ENCODE peak calls at places on chromosomes 13 and 19, in eight cellular contexts. J, I, Q, Z, T, U, H and L are unnamed samples.

GRCh38 chr13:110261166-110262081 is 45.5 kb downstream of the COL4A1 start:
- DNase-seq in I (no peak), Q (no peak), Z (no peak), J (no peak), U (no peak), H (no peak), T (no peak), L (no peak)

GRCh38 chr19:48631254-48631653 is 5.9 kb downstream of the DBP start:
- DNase-seq in U (no peak), T (no peak), Z (no peak), Q (no peak), J (no peak), I (no peak), H (no peak), L (no peak)

GRCh38 chr19:5572556-5573286 is 5.0 kb upstream of the TINCR start:
- DNase-seq in J (no peak), T (no peak), U (no peak), I (no peak), Q (no peak), H (no peak), Z (no peak), L (no peak)

GRCh38 chr13:42946927-42947326 is 45.1 kb downstream of the EPSTI1 start:
- DNase-seq in T (peak; percentile 87), I (no peak), U (no peak), Z (no peak), Q (no peak), J (peak; percentile 15), H (no peak), L (no peak)

GRCh38 chr19:47104678-47105077 is 8.9 kb downstream of the ZC3H4 start:
- DNase-seq in J (no peak), H (no peak), T (no peak), Z (no peak), U (no peak), Q (no peak), I (no peak), L (no peak)

GRCh38 chr13:94708971-94709614 is 3.3 kb downstream of the SOX21 start:
- DNase-seq in I (no peak), Z (no peak), Q (no peak), H (no peak), J (no peak), U (no peak), T (no peak), L (no peak)

GRCh38 chr13:90427322-90428272 is 919.9 kb upstream of the MIR17HG start:
- DNase-seq in Q (no peak), Z (no peak), U (no peak), I (no peak), H (no peak), J (no peak), T (no peak), L (no peak)

GRCh38 chr13:113220877-113221276 is 11.5 kb downstream of the CUL4A start:
- DNase-seq in H (no peak), Z (no peak), I (peak; percentile 15), U (no peak), Q (no peak), J (no peak), T (peak; percentile 31), L (no peak)

GRCh38 chr19:13505761-13506549 is at the start of gene CACNA1A:
- DNase-seq in H (no peak), J (no peak), Z (peak; percentile 2), I (peak; percentile 17), Q (no peak), U (no peak), T (no peak), L (no peak)

GRCh38 chr13:79423801-79424642 is 18.0 kb upstream of the RBM26 start:
- DNase-seq in I (no peak), H (peak; percentile 54), T (peak; percentile 78), Z (no peak), Q (peak; percentile 72), J (peak; percentile 20), U (peak; percentile 33), L (no peak)

GRCh38 chr19:33426621-33427475 is 53.3 kb downstream of the CEBPG start:
- DNase-seq in Z (no peak), J (no peak), H (no peak), Q (no peak), T (no peak), I (no peak), U (no peak), L (no peak)

GRCh38 chr13:50126378-50127016 is 111.3 kb downstream of the KCNRG start:
- DNase-seq in T (peak; percentile 45), I (no peak), Q (peak; percentile 73), J (no peak), U (no peak), H (peak; percentile 59), Z (no peak), L (no peak)

GRCh38 chr13:65856464-65856863 is 1373.7 kb downstream of the PCDH9 start:
- DNase-seq in Q (no peak), J (no peak), H (no peak), Z (no peak), I (no peak), T (peak; percentile 66), U (no peak), L (no peak)

GRCh38 chr13:111897178-111897845 is 169.6 kb upstream of the SOX1 start:
- DNase-seq in H (no peak), Z (no peak), Q (no peak), U (no peak), I (no peak), T (no peak), J (no peak), L (no peak)

GRCh38 chr19:40721936-40722661 is 5.2 kb downstream of the ITPKC start:
- DNase-seq in J (no peak), T (peak; percentile 76), Z (no peak), U (no peak), I (no peak), Q (no peak), H (no peak), L (no peak)

GRCh38 chr13:43720780-43721397 is 65.9 kb downstream of the ENOX1 start:
- DNase-seq in J (no peak), Z (no peak), H (no peak), T (peak; percentile 71), Q (no peak), I (no peak), U (no peak), L (no peak)

GRCh38 chr13:99385940-99386339 is 78.7 kb upstream of the GPR183 start:
- DNase-seq in T (no peak), Z (no peak), J (no peak), Q (no peak), I (no peak), H (no peak), U (no peak), L (no peak)

GRCh38 chr13:111139874-111140561 is 24.9 kb downstream of the ARHGEF7 start:
- DNase-seq in J (no peak), Q (no peak), H (no peak), Z (no peak), T (no peak), I (no peak), U (no peak), L (no peak)

GRCh38 chr19:17205237-17206140 is 9.7 kb upstream of the USE1 start:
- DNase-seq in U (no peak), J (no peak), Q (peak; percentile 79), T (peak; percentile 68), H (peak; percentile 65), I (peak; percentile 65), Z (peak; percentile 28), L (peak; percentile 45)